ENCODE peak calls at places on chromosomes 4 and X, in four cellular contexts. I, Q, P and J are unnamed samples.

GRCh38 chr4:86587016-86587713 is 7.0 kb upstream of the PTPN13 start:
- DNase-seq in P (no peak), Q (no peak), I (no peak), J (no peak)

GRCh38 chrX:41110801-41111625 is 25.8 kb downstream of the USP9X start:
- DNase-seq in Q (no peak), I (no peak), P (no peak), J (no peak)

GRCh38 chrX:42096262-42096939 is 173.0 kb upstream of the CASK start:
- DNase-seq in I (peak; percentile 3), P (no peak), Q (no peak), J (no peak)

GRCh38 chrX:11381464-11381863 is 88.3 kb downstream of the AMELX start:
- DNase-seq in P (no peak), I (no peak), Q (no peak), J (no peak)

GRCh38 chrX:24027985-24028384 is 999 bp upstream of the KLHL15 start:
- DNase-seq in P (no peak), Q (no peak), I (no peak), J (no peak)

GRCh38 chr4:98626350-98626749 is 32.1 kb downstream of the TSPAN5 start:
- DNase-seq in Q (no peak), I (peak; percentile 52), P (no peak), J (peak; percentile 27)

GRCh38 chr4:7710576-7711329 is 228.9 kb downstream of the AFAP1 start:
- DNase-seq in Q (no peak), I (no peak), P (no peak), J (no peak)

GRCh38 chrX:130066975-130067615 is 43.2 kb downstream of the ELF4 start:
- DNase-seq in P (no peak), Q (no peak), I (no peak), J (no peak)

GRCh38 chr4:54913751-54914526 is 211.5 kb downstream of the KDR start:
- DNase-seq in P (no peak), Q (no peak), I (no peak), J (no peak)